ENCODE peak calls at places on chromosome 17, in four cellular contexts. One of them, this sample, is unnamed. For H3K9me3, the result is how much of the 10 kb centered on the place peaks cover.

GRCh38 chr17:7439462-7440112 is at the start of gene FGF11:
- DNase-seq in psoas muscle: no peak
- DNase-seq in left lung: peak
- DNase-seq in CD8-positive, alpha-beta T cell: no peak
- DNase-seq in this sample: no peak

GRCh38 chr17:42520540-42520951 is 15.5 kb upstream of the NAGLU start:
- DNase-seq in psoas muscle: no peak
- DNase-seq in left lung: no peak
- DNase-seq in CD8-positive, alpha-beta T cell: peak
- DNase-seq in this sample: no peak

GRCh38 chr17:73667184-73667959 is 23.1 kb upstream of the SDK2 start:
- DNase-seq in psoas muscle: no peak
- DNase-seq in left lung: no peak
- DNase-seq in CD8-positive, alpha-beta T cell: peak
- DNase-seq in this sample: no peak

GRCh38 chr17:19000531-19001011 is 4.0 kb downstream of the FAM83G start:
- DNase-seq in psoas muscle: peak
- DNase-seq in left lung: peak
- DNase-seq in CD8-positive, alpha-beta T cell: no peak
- DNase-seq in this sample: no peak

GRCh38 chr17:51050291-51051033 is 70.2 kb downstream of the SPAG9 start:
- DNase-seq in psoas muscle: no peak
- DNase-seq in left lung: no peak
- DNase-seq in CD8-positive, alpha-beta T cell: no peak
- DNase-seq in this sample: no peak

GRCh38 chr17:66677201-66677981 is 157.5 kb upstream of the CACNG5 start:
- DNase-seq in psoas muscle: no peak
- DNase-seq in left lung: no peak
- DNase-seq in CD8-positive, alpha-beta T cell: peak
- DNase-seq in this sample: no peak

GRCh38 chr17:77098884-77099545 is 41.8 kb upstream of the SEC14L1 start:
- DNase-seq in psoas muscle: no peak
- DNase-seq in left lung: no peak
- DNase-seq in CD8-positive, alpha-beta T cell: no peak
- DNase-seq in this sample: no peak

GRCh38 chr17:57528084-57528451 is 217.0 kb downstream of the CCDC182 start:
- DNase-seq in psoas muscle: no peak
- DNase-seq in left lung: no peak
- DNase-seq in CD8-positive, alpha-beta T cell: no peak
- DNase-seq in this sample: no peak

GRCh38 chr17:16381496-16381820 is 567 bp downstream of the UBB start:
- DNase-seq in psoas muscle: no peak
- DNase-seq in left lung: no peak
- DNase-seq in CD8-positive, alpha-beta T cell: no peak
- DNase-seq in this sample: no peak

GRCh38 chr17:39027037-39027436 is 59.8 kb upstream of the FBXO47 start:
- DNase-seq in psoas muscle: peak
- DNase-seq in left lung: peak
- DNase-seq in CD8-positive, alpha-beta T cell: no peak
- DNase-seq in this sample: no peak

GRCh38 chr17:68195667-68196393 is 52.0 kb upstream of the AMZ2 start:
- DNase-seq in psoas muscle: peak
- DNase-seq in left lung: no peak
- DNase-seq in CD8-positive, alpha-beta T cell: no peak
- DNase-seq in this sample: no peak

GRCh38 chr17:4576729-4577322 is 7.5 kb upstream of the SMTNL2 start:
- DNase-seq in psoas muscle: no peak
- DNase-seq in left lung: no peak
- DNase-seq in CD8-positive, alpha-beta T cell: no peak
- DNase-seq in this sample: no peak

GRCh38 chr17:4514206-4514605 is 15.5 kb downstream of the SPNS2 start:
- DNase-seq in psoas muscle: no peak
- DNase-seq in left lung: no peak
- DNase-seq in CD8-positive, alpha-beta T cell: no peak
- DNase-seq in this sample: no peak

GRCh38 chr17:32998111-32998892 is 6.7 kb downstream of the SPACA3 start:
- DNase-seq in psoas muscle: peak
- DNase-seq in left lung: peak
- DNase-seq in CD8-positive, alpha-beta T cell: peak
- DNase-seq in this sample: peak

GRCh38 chr17:79721993-79722671 is 8.6 kb upstream of the ENPP7 start:
- DNase-seq in psoas muscle: no peak
- DNase-seq in left lung: no peak
- DNase-seq in CD8-positive, alpha-beta T cell: no peak
- DNase-seq in this sample: no peak

GRCh38 chr17:35498429-35499178 is 38.9 kb downstream of the SLFN12L start:
- DNase-seq in psoas muscle: no peak
- DNase-seq in left lung: no peak
- DNase-seq in CD8-positive, alpha-beta T cell: no peak
- DNase-seq in this sample: no peak

GRCh38 chr17:35496470-35497290 is 40.8 kb downstream of the SLFN12L start:
- DNase-seq in psoas muscle: no peak
- DNase-seq in left lung: no peak
- DNase-seq in CD8-positive, alpha-beta T cell: no peak
- DNase-seq in this sample: no peak

GRCh38 chr17:35499548-35499947 is 37.9 kb downstream of the SLFN12L start:
- DNase-seq in psoas muscle: no peak
- DNase-seq in left lung: no peak
- DNase-seq in CD8-positive, alpha-beta T cell: no peak
- DNase-seq in this sample: no peak
- H3K9me3 ChIP-seq in psoas muscle: under half
- H3K9me3 ChIP-seq in left lung: under half
- H3K9me3 ChIP-seq in CD8-positive, alpha-beta T cell: under half
- H3K9me3 ChIP-seq in this sample: under half

DNA sequence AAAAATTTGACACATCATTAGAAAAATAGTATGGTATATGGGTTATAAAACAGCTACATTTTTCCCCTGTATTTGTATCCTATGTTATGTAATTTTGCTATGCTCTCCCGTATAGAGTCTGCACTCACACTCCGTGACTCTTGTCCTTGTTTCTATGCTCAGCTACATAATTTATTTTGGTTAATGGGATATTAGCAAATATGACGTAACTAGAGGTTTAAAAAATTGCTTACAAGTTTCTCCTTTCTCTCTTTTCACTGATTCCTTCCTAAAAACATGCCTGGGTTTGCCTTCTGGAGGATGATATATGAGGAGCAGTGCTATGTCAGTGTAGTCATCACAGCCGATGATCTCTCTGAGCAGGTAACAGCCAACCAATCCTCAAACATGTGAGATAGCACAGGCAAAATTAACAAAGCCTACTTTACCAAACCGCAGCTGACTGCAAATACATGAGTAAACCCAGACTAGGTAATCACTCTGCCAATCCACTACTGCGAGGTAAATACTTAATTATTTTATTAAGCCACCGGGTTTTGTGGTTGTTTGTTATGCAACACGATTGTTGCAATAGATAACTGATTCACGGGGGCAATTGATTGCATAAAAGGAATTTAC is 126.9 kb downstream of the KIF2B start:
- DNase-seq in psoas muscle: no peak
- DNase-seq in left lung: no peak
- DNase-seq in CD8-positive, alpha-beta T cell: no peak
- DNase-seq in this sample: no peak
- H3K9me3 ChIP-seq in psoas muscle: under half
- H3K9me3 ChIP-seq in left lung: under half
- H3K9me3 ChIP-seq in CD8-positive, alpha-beta T cell: under half
- H3K9me3 ChIP-seq in this sample: under half

DNA sequence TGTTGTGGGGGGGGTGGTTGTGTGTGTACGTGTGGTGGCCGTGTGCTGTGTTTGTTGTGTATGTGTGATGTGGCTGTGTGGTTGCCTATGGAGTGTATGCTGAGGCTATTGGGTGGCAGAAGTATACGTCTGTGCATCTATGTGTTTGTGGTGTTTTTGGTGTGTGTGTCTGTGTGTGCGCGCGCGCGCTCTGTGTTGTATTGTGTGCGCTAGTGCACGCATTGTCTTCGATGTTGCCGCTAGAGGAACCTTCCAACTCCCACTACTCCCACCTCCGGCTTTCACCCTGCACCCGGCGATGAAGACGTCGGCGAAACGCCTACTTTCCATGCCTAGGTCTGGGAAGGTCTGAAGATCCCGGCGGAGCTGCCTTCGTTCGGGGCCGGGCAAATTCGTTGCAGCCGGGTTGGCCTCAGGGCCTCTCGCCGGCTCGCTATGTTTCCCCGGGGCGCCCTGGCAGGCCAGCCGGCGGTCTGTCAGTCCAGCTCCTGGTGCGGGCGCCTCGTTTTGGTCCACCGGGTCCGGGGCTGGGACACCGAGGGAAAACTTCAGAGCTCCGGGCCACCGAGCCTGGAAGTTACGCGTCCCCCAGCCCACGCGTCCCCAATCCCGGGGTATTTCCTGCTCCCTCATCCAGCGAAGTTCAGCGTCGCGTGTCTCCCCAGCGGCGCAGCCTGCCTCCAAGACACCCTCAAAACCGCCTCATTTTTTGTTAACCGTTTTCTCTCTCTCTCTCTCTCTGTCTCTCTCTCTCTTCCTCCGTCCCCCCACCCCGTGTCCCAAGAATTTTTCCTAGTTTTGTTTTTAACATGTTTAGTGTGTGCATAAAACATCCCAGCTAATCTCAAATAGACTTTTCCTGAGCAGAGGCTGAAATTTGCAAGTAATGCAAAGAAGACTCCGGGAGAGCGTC is 5.1 kb upstream of the DLX4 start:
- DNase-seq in psoas muscle: no peak
- DNase-seq in left lung: peak
- DNase-seq in CD8-positive, alpha-beta T cell: no peak
- DNase-seq in this sample: no peak
- H3K9me3 ChIP-seq in psoas muscle: under half
- H3K9me3 ChIP-seq in left lung: under half
- H3K9me3 ChIP-seq in CD8-positive, alpha-beta T cell: under half
- H3K9me3 ChIP-seq in this sample: under half

GRCh38 chr17:53837131-53837530 is 14.4 kb downstream of the KIF2B start:
- DNase-seq in psoas muscle: no peak
- DNase-seq in left lung: no peak
- DNase-seq in CD8-positive, alpha-beta T cell: no peak
- DNase-seq in this sample: no peak
- H3K9me3 ChIP-seq in psoas muscle: under half
- H3K9me3 ChIP-seq in left lung: under half
- H3K9me3 ChIP-seq in CD8-positive, alpha-beta T cell: under half
- H3K9me3 ChIP-seq in this sample: under half

GRCh38 chr17:75785770-75786538 is 1.3 kb downstream of the UNK start:
- DNase-seq in psoas muscle: no peak
- DNase-seq in left lung: no peak
- DNase-seq in CD8-positive, alpha-beta T cell: no peak
- DNase-seq in this sample: no peak
- H3K9me3 ChIP-seq in psoas muscle: under half
- H3K9me3 ChIP-seq in left lung: under half
- H3K9me3 ChIP-seq in CD8-positive, alpha-beta T cell: under half
- H3K9me3 ChIP-seq in this sample: under half

DNA sequence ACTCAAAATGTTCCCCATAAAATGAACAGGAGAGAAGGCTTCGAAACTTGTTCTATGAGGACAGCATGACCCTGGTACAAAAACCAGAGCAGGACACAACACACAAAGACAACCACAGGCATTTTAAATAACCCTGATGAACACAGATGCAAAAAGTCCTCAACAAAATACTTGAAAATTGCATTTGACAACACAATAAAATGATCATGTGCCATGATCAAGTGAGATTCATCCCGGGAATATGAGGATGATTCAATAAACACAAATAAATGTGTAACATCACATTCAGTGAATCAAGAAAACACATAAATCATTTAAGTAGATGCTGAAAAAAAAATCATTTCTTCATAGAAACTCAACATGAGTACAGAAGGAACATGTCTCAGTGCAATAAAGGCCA is 208.4 kb upstream of the WSB1 start:
- DNase-seq in psoas muscle: no peak
- DNase-seq in left lung: no peak
- DNase-seq in CD8-positive, alpha-beta T cell: no peak
- DNase-seq in this sample: no peak
- H3K9me3 ChIP-seq in psoas muscle: under half
- H3K9me3 ChIP-seq in left lung: under half
- H3K9me3 ChIP-seq in CD8-positive, alpha-beta T cell: under half
- H3K9me3 ChIP-seq in this sample: under half

GRCh38 chr17:22506231-22506630 is 813.9 kb downstream of the KCNJ18 start:
- DNase-seq in psoas muscle: no peak
- DNase-seq in left lung: no peak
- DNase-seq in CD8-positive, alpha-beta T cell: peak
- DNase-seq in this sample: no peak

GRCh38 chr17:22506861-22507260 is 814.5 kb downstream of the KCNJ18 start:
- DNase-seq in psoas muscle: no peak
- DNase-seq in left lung: no peak
- DNase-seq in CD8-positive, alpha-beta T cell: no peak
- DNase-seq in this sample: no peak

GRCh38 chr17:22507823-22508222 is 815.5 kb downstream of the KCNJ18 start:
- DNase-seq in psoas muscle: no peak
- DNase-seq in left lung: no peak
- DNase-seq in CD8-positive, alpha-beta T cell: peak
- DNase-seq in this sample: no peak

GRCh38 chr17:22505660-22506059 is 813.3 kb downstream of the KCNJ18 start:
- DNase-seq in psoas muscle: no peak
- DNase-seq in left lung: no peak
- DNase-seq in CD8-positive, alpha-beta T cell: no peak
- DNase-seq in this sample: no peak

GRCh38 chr17:22503322-22503899 is 811.1 kb downstream of the KCNJ18 start:
- DNase-seq in psoas muscle: no peak
- DNase-seq in left lung: no peak
- DNase-seq in CD8-positive, alpha-beta T cell: no peak
- DNase-seq in this sample: no peak
- H3K9me3 ChIP-seq in psoas muscle: under half
- H3K9me3 ChIP-seq in left lung: under half
- H3K9me3 ChIP-seq in CD8-positive, alpha-beta T cell: under half
- H3K9me3 ChIP-seq in this sample: under half

DNA sequence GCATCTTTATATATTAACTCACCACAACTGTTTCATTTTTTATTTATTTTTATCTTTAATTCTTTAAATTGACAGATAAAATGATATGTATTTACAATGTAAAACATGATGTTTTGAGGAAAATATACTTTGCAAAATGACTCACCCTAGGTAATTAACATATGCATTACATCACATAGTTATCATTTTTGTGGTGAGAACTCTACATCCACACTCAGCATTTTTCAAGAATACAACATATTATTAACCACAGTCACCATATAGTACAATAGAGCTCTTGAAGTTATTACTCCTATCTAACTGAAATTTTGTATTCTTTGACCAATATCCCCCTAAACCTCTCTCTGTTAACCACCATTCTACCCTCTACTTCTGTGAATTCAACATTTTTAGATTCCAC is 194.7 kb upstream of the KIF2B start:
- DNase-seq in psoas muscle: no peak
- DNase-seq in left lung: no peak
- DNase-seq in CD8-positive, alpha-beta T cell: no peak
- DNase-seq in this sample: no peak
- H3K9me3 ChIP-seq in psoas muscle: under half
- H3K9me3 ChIP-seq in left lung: under half
- H3K9me3 ChIP-seq in CD8-positive, alpha-beta T cell: under half
- H3K9me3 ChIP-seq in this sample: under half

GRCh38 chr17:22460461-22461063 is 768.2 kb downstream of the KCNJ18 start:
- DNase-seq in psoas muscle: no peak
- DNase-seq in left lung: no peak
- DNase-seq in CD8-positive, alpha-beta T cell: no peak
- DNase-seq in this sample: no peak
- H3K9me3 ChIP-seq in psoas muscle: under half
- H3K9me3 ChIP-seq in left lung: under half
- H3K9me3 ChIP-seq in CD8-positive, alpha-beta T cell: under half
- H3K9me3 ChIP-seq in this sample: under half

This sample was measured in T-helper 17 cell.